ENCODE peak calls at places on chromosomes 13 and 19, in nine cellular contexts. T, Z, S, C, F, I, N, V and D are unnamed samples.

GRCh38 chr19:45753548-45753947 is 15.5 kb downstream of the SIX5 start:
- DNase-seq in T (no peak), Z (no peak), S (no peak), C (no peak), F (peak; percentile 73), I (no peak), N (no peak), V (no peak), D (no peak)

GRCh38 chr19:31350033-31350692 is 927 bp upstream of the TSHZ3 start:
- DNase-seq in T (no peak), Z (no peak), S (no peak), C (no peak), F (no peak), I (no peak), N (no peak), V (peak; percentile 61), D (peak; percentile 38)

GRCh38 chr13:69324109-69324886 is 783.3 kb upstream of the ATXN8OS start:
- DNase-seq in T (no peak), Z (no peak), S (peak; percentile 42), C (no peak), F (no peak), I (no peak), N (no peak), V (no peak), D (no peak)

GRCh38 chr19:16002985-16003384 is 54.2 kb downstream of the OR10H4 start:
- DNase-seq in T (no peak), Z (no peak), S (no peak), C (no peak), F (no peak), I (no peak), N (no peak), V (no peak), D (no peak)

GRCh38 chr13:80235559-80236296 is 105.2 kb downstream of the SPRY2 start:
- DNase-seq in T (no peak), Z (no peak), S (peak; percentile 9), C (no peak), F (no peak), I (peak; percentile 17), N (no peak), V (no peak), D (no peak)

GRCh38 chr19:23971598-23971997 is 56.9 kb downstream of the ZNF726 start:
- DNase-seq in T (no peak), Z (no peak), S (no peak), C (no peak), F (no peak), I (no peak), N (no peak), V (no peak), D (peak; percentile 5)

GRCh38 chr13:26658491-26658890 is 101.0 kb downstream of the WASF3 start:
- DNase-seq in T (no peak), Z (no peak), S (no peak), C (no peak), F (no peak), I (no peak), N (no peak), V (peak; percentile 37), D (no peak)

GRCh38 chr19:10818306-10819123 is 17.5 kb downstream of the TMED1 start:
- DNase-seq in T (no peak), Z (no peak), S (no peak), C (no peak), F (no peak), I (no peak), N (no peak), V (no peak), D (no peak)

GRCh38 chr13:46668302-46668720 is 115.3 kb downstream of the LRCH1 start:
- DNase-seq in T (peak; percentile 74), Z (no peak), S (no peak), C (no peak), F (no peak), I (no peak), N (no peak), V (peak; percentile 66), D (peak; percentile 20)

DNA sequence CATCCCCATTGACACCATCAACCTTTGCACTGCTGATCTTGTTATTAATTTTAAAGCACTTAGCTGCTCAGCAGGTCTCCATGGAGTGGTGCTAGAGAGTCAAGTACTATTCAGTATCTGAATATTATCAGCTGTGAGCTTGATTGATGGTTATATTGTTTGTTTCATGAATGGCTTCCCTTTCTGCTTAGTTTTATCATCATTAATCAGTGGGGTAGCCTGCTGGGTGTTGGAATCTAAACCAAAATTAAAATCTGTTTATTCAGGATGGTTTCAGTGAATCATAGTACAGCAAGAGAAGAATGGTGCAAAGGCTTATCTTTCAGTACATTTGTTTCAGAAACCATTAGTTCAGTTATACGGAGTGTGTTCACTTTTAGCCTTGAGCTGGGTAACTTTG is 42.5 kb upstream of the SCEL start:
- DNase-seq in T (no peak), Z (peak; percentile 41), S (peak; percentile 42), C (no peak), F (no peak), I (no peak), N (no peak), V (no peak), D (no peak)
- TF ChIP-seq CTCF in T (peak; percentile 50), Z (peak; percentile 35), S (peak; percentile 41), C (peak; percentile 29), F (no peak), I (no peak), N (no peak), V (no peak), D (no peak)

GRCh38 chr13:82758056-82758455 is 1124.2 kb downstream of the SLITRK1 start:
- DNase-seq in T (no peak), Z (peak; percentile 51), S (peak; percentile 40), C (no peak), F (peak; percentile 61), I (no peak), N (no peak), V (no peak), D (no peak)
- TF ChIP-seq CTCF in T (no peak), Z (peak; percentile 49), S (peak; percentile 56), C (no peak), F (peak; percentile 38), I (no peak), N (no peak), V (no peak), D (no peak)

DNA sequence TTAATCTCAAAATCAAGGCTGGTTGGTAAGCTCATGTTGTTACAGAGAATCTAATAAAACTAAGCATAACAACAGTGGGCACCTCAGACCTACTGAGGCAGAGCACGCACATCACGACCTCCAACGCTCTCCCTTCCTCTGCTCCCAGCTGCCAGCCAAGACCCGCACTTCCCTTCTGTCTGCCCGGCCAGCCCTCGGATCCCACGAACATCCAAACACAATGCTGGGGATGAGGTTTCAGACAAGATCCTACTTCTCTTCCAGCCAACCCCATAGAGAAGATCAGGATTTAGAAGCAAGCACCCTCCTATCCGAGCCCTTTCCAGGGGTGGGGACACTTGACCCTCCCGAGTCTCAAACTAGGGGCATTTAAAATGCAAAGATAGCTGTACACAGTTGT is 33.1 kb downstream of the ANKRD10 start:
- DNase-seq in T (no peak), Z (no peak), S (no peak), C (no peak), F (no peak), I (no peak), N (no peak), V (no peak), D (no peak)
- TF ChIP-seq CTCF in T (no peak), Z (no peak), S (no peak), C (no peak), F (no peak), I (no peak), N (no peak), V (no peak), D (no peak)

GRCh38 chr19:35090160-35090794 is 25.3 kb upstream of the FXYD3 start:
- DNase-seq in T (no peak), Z (peak; percentile 57), S (peak; percentile 47), C (no peak), F (peak; percentile 71), I (peak; percentile 58), N (no peak), V (peak; percentile 54), D (peak; percentile 60)
- TF ChIP-seq CTCF in T (peak; percentile 61), Z (peak; percentile 77), S (peak; percentile 28), C (peak; percentile 62), F (peak; percentile 74), I (peak; percentile 68), N (peak; percentile 41), V (peak; percentile 60), D (peak; percentile 76)

GRCh38 chr19:48006762-48007161 is 12.3 kb downstream of the ELSPBP1 start:
- DNase-seq in T (no peak), Z (peak; percentile 32), S (peak; percentile 54), C (no peak), F (peak; percentile 32), I (no peak), N (no peak), V (no peak), D (no peak)
- TF ChIP-seq CTCF in T (no peak), Z (peak; percentile 40), S (peak; percentile 60), C (no peak), F (peak; percentile 38), I (no peak), N (no peak), V (no peak), D (no peak)

GRCh38 chr13:99605417-99606321 is 104.4 kb downstream of the TM9SF2 start:
- DNase-seq in T (no peak), Z (peak; percentile 67), S (peak; percentile 69), C (no peak), F (peak; percentile 60), I (peak; percentile 75), N (no peak), V (peak; percentile 62), D (peak; percentile 46)
- TF ChIP-seq CTCF in T (peak; percentile 5), Z (no peak), S (no peak), C (peak; percentile 24), F (no peak), I (peak; percentile 20), N (no peak), V (no peak), D (no peak)

DNA sequence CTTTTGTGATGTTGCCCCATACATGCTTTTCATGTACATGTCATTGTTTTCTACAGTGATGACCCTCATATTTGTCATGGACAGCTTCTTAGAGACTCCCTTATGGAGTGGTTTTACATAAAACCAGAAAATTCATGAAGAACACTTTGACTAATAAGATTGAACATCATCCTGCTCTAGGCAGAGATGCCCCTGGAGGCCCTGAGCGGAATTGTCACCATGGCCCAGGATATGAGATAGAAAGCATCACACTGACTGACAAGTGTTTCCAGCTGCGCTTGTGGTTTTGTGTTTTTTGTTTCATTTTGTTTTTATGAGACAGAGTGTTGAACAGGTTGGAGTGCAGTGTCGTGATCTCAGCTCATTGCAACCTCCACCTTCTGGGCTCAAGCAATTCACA is 22.2 kb downstream of the ZNF701 start:
- DNase-seq in T (no peak), Z (no peak), S (no peak), C (no peak), F (peak; percentile 18), I (no peak), N (no peak), V (no peak), D (no peak)
- TF ChIP-seq CTCF in T (no peak), Z (no peak), S (no peak), C (no peak), F (no peak), I (no peak), N (no peak), V (no peak), D (no peak)